ENCODE peak calls at places on chromosomes 11 and 22, in eight cellular contexts. P is NCI-H460; C is occipital lobe; K is effector memory CD4-positive, alpha-beta T cell; D is ELF-1; U is HCT116; V is activated CD8-positive, alpha-beta memory T cell treated with anti-CD3 and anti-CD28 coated beads for 4 hours; S is glomerular endothelial cell. T is an unnamed sample.

GRCh38 chr22:19798320-19798665 is 37.7 kb downstream of the TBX1 start:
- DNase-seq in V (no peak), S (no peak), C (no peak), K (no peak), U (no peak), D (no peak), P (no peak), T (no peak)

GRCh38 chr11:44952082-44952481 is 1.4 kb upstream of the TP53I11 start:
- DNase-seq in U (no peak), C (no peak), D (no peak), K (no peak), S (no peak), P (no peak), V (no peak), T (no peak)

GRCh38 chr11:64141081-64141783 is 24.7 kb downstream of the MACROD1 start:
- DNase-seq in S (no peak), C (no peak), U (no peak), V (no peak), K (no peak), D (no peak), P (no peak), T (no peak)

GRCh38 chr11:66815646-66816045 is 27.6 kb upstream of the RCE1 start:
- DNase-seq in U (no peak), C (no peak), S (no peak), V (no peak), D (no peak), K (no peak), P (no peak), T (no peak)

GRCh38 chr11:73233704-73234402 is 15.8 kb downstream of the P2RY2 start:
- DNase-seq in V (no peak), D (no peak), P (no peak), S (no peak), K (no peak), U (no peak), C (no peak), T (no peak)

GRCh38 chr22:41562461-41562860 is 1.7 kb downstream of the CSDC2 start:
- DNase-seq in U (no peak), S (no peak), V (no peak), D (no peak), K (no peak), C (no peak), P (no peak), T (no peak)

GRCh38 chr11:41498726-41499125 is 39.3 kb upstream of the LRRC4C start:
- DNase-seq in V (no peak), K (no peak), C (no peak), P (no peak), D (no peak), S (no peak), U (no peak), T (no peak)

GRCh38 chr11:113736323-113736722 is 30.2 kb upstream of the TMPRSS5 start:
- DNase-seq in C (no peak), V (no peak), K (no peak), S (no peak), D (no peak), U (no peak), P (no peak), T (no peak)

GRCh38 chr11:96704847-96705246 is 315.0 kb downstream of the JRKL start:
- DNase-seq in U (no peak), P (no peak), D (peak; percentile 10), V (no peak), S (no peak), K (no peak), C (no peak), T (no peak)

GRCh38 chr11:2652362-2652761 is 47.4 kb downstream of the KCNQ1OT1 start:
- DNase-seq in V (no peak), S (no peak), D (no peak), P (no peak), U (no peak), C (no peak), K (no peak), T (no peak)

GRCh38 chr11:101721270-101721669 is 137.5 kb upstream of the TRPC6 start:
- DNase-seq in D (no peak), S (no peak), V (no peak), C (no peak), K (no peak), U (no peak), P (no peak), T (no peak)

GRCh38 chr11:41461057-41461681 is 1.7 kb upstream of the LRRC4C start:
- DNase-seq in C (no peak), P (peak; percentile 6), U (peak; percentile 1), S (no peak), D (no peak), V (no peak), K (no peak), T (no peak)

GRCh38 chr11:10490398-10491232 is 35.6 kb downstream of the AMPD3 start:
- DNase-seq in V (no peak), C (peak; percentile 73), D (peak; percentile 80), P (peak; percentile 78), U (peak; percentile 94), S (peak; percentile 91), K (no peak), T (peak; percentile 99)

GRCh38 chr11:8809605-8810272 is 101.2 kb upstream of the AKIP1 start:
- DNase-seq in U (no peak), V (no peak), C (no peak), K (no peak), P (no peak), D (no peak), S (no peak), T (no peak)

GRCh38 chr11:102926946-102927623 is 28.4 kb downstream of the MMP13 start:
- DNase-seq in D (no peak), K (no peak), V (no peak), S (no peak), P (no peak), C (no peak), U (no peak), T (no peak)

GRCh38 chr11:117686711-117687110 is 110.3 kb downstream of the DSCAML1 start:
- DNase-seq in C (no peak), P (no peak), K (no peak), D (no peak), V (no peak), S (no peak), U (no peak), T (no peak)

GRCh38 chr11:7592706-7593105 is 78.9 kb downstream of the PPFIBP2 start:
- DNase-seq in C (no peak), P (no peak), U (no peak), K (no peak), D (no peak), S (no peak), V (no peak), T (no peak)

GRCh38 chr22:45861259-45861658 is 115.7 kb downstream of the WNT7B start:
- DNase-seq in C (no peak), K (no peak), P (no peak), D (no peak), U (no peak), V (no peak), S (no peak), T (no peak)

GRCh38 chr11:109798521-109798920 is 294.7 kb upstream of the ZC3H12C start:
- DNase-seq in D (no peak), U (no peak), K (no peak), C (no peak), S (no peak), P (no peak), V (no peak), T (no peak)

GRCh38 chr22:39719559-39720450 is 149.3 kb downstream of the CACNA1I start:
- DNase-seq in P (no peak), C (no peak), V (no peak), D (no peak), S (no peak), K (no peak), U (no peak), T (no peak)

GRCh38 chr11:69382131-69383128 is 88.5 kb downstream of the MYEOV start:
- DNase-seq in S (no peak), D (peak; percentile 60), V (no peak), C (no peak), K (no peak), U (peak; percentile 70), P (peak; percentile 45), T (peak; percentile 62)

GRCh38 chr22:27238935-27239510 is 562.5 kb downstream of the MN1 start:
- DNase-seq in V (no peak), U (no peak), K (no peak), P (no peak), C (no peak), S (peak; percentile 65), D (peak; percentile 79), T (peak; percentile 48)

GRCh38 chr11:68543594-68543993 is 83.0 kb downstream of the PPP6R3 start:
- DNase-seq in K (no peak), P (no peak), C (no peak), V (no peak), U (no peak), S (no peak), D (no peak), T (no peak)

GRCh38 chr22:39439170-39439569 is 17.6 kb upstream of the MGAT3 start:
- DNase-seq in S (no peak), V (no peak), C (no peak), U (no peak), P (peak; percentile 43), K (no peak), D (no peak), T (no peak)

GRCh38 chr22:32842486-32842885 is 41.0 kb downstream of the TIMP3 start:
- DNase-seq in D (no peak), P (no peak), K (no peak), S (no peak), V (no peak), C (no peak), U (no peak), T (no peak)

GRCh38 chr22:33337524-33337923 is 279.3 kb upstream of the SYN3 start:
- DNase-seq in P (no peak), U (no peak), C (no peak), K (no peak), S (no peak), V (no peak), D (no peak), T (no peak)

GRCh38 chr22:46712288-46712687 is 25.8 kb downstream of the CERK start:
- DNase-seq in U (no peak), C (no peak), V (no peak), S (no peak), P (no peak), D (no peak), K (no peak), T (no peak)

T was measured in adrenal gland.